ENCODE peak calls at places on chromosomes 7 and 10, in ten cellular contexts. O is neural progenitor cell, N is body of pancreas, S is lung, F is A549, Q is upper lobe of right lung, W is tibial nerve, X is astrocyte, E is fibroblast of lung, R is pancreas. D is an unnamed sample.

GRCh38 chr7:128839751-128840177 is 9.6 kb downstream of the FLNC start:
- DNase-seq in O (no peak), N (no peak), S (no peak), F (no peak), Q (peak; percentile 61), W (no peak), X (no peak), E (no peak), R (peak; percentile 46), D (no peak)

GRCh38 chr10:15141136-15142067 is 27.1 kb downstream of the NMT2 start:
- DNase-seq in O (peak; percentile 53), N (no peak), S (no peak), F (no peak), Q (no peak), W (no peak), X (peak; percentile 56), E (peak; percentile 56), R (no peak), D (no peak)

GRCh38 chr7:100947792-100948191 is 1.5 kb upstream of the MUC3A start:
- DNase-seq in O (no peak), N (no peak), S (no peak), F (no peak), Q (no peak), W (no peak), X (no peak), E (no peak), R (no peak), D (no peak)

GRCh38 chr7:95996886-95997285 is 224.5 kb downstream of the DYNC1I1 start:
- DNase-seq in O (no peak), N (no peak), S (no peak), F (no peak), Q (no peak), W (no peak), X (no peak), E (no peak), R (no peak), D (no peak)

GRCh38 chr10:78798976-78799730 is 269.6 kb upstream of the ZMIZ1 start:
- DNase-seq in O (no peak), N (no peak), S (no peak), F (no peak), Q (no peak), W (no peak), X (no peak), E (peak; percentile 13), R (no peak), D (no peak)

GRCh38 chr7:16847381-16847860 is 34.4 kb downstream of the AGR3 start:
- DNase-seq in O (no peak), N (peak; percentile 38), S (peak; percentile 56), F (peak; percentile 74), Q (peak; percentile 73), W (no peak), X (peak; percentile 64), E (peak; percentile 70), R (no peak), D (no peak)

GRCh38 chr7:140686921-140687320 is 9.6 kb upstream of the NDUFB2 start:
- DNase-seq in O (no peak), N (no peak), S (no peak), F (no peak), Q (no peak), W (no peak), X (no peak), E (no peak), R (no peak), D (no peak)

GRCh38 chr10:60536529-60537114 is 146.9 kb upstream of the ANK3 start:
- DNase-seq in O (no peak), N (no peak), S (no peak), F (no peak), Q (no peak), W (no peak), X (peak; percentile 89), E (peak; percentile 91), R (no peak), D (no peak)

GRCh38 chr10:1782841-1783240 is 45.5 kb upstream of the ADARB2 start:
- DNase-seq in O (no peak), N (no peak), S (no peak), F (no peak), Q (no peak), W (no peak), X (no peak), E (no peak), R (no peak), D (no peak)

GRCh38 chr10:131806646-131807317 is 94.0 kb upstream of the PPP2R2D start:
- DNase-seq in O (no peak), N (no peak), S (no peak), F (no peak), Q (no peak), W (no peak), X (no peak), E (no peak), R (no peak), D (no peak)

GRCh38 chr10:5589963-5590511 is 65.3 kb downstream of the CALML3 start:
- DNase-seq in O (no peak), N (no peak), S (no peak), F (peak; percentile 53), Q (peak; percentile 29), W (no peak), X (peak; percentile 82), E (peak; percentile 86), R (peak; percentile 20), D (peak; percentile 31)
- H3K4me1 ChIP-seq in O (peaks cover 44% of the 10 kb centered on the region), N (no peaks in the 10 kb centered on the region), S (peaks cover 6% of the 10 kb centered on the region), F (peaks cover 49% of the 10 kb centered on the region), Q (no peaks in the 10 kb centered on the region), W (no peaks in the 10 kb centered on the region), X (peaks cover 34% of the 10 kb centered on the region), E (no peaks in the 10 kb centered on the region), R (no peaks in the 10 kb centered on the region), D (no peaks in the 10 kb centered on the region)

DNA sequence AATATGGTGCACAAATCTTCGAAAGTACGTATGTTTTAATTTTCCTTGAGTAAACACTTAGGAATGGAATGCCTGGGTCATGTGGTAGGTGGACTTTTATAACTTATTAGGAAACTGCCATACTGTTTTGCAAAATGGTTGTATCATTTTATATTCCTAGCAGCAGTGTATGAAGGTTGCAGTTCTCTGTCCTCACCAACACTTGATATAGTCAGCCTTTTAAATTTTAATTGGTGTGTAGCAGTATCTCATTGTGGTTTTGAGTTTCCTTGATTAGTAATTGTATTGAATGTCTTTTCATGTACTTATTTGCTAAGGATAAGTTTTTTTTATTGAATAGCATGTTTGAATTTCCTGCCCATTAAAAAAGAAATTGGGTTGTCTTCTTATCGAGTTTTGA is 926 bp upstream of the PCBD1 start:
- DNase-seq in O (no peak), N (no peak), S (no peak), F (no peak), Q (no peak), W (no peak), X (no peak), E (no peak), R (no peak), D (no peak)
- H3K4me3 ChIP-seq in O (peak overlapping the region; percentile 58), N (no peak overlapping the region), S (no peak overlapping the region), F (no peak overlapping the region), Q (no peak overlapping the region), W (no peak overlapping the region), X (no peak overlapping the region), E (no peak overlapping the region), R (no peak overlapping the region), D (no peak overlapping the region)

GRCh38 chr7:135683609-135684008 is 21.3 kb downstream of the STMP1 start:
- DNase-seq in O (no peak), N (no peak), S (no peak), F (no peak), Q (no peak), W (no peak), X (no peak), E (no peak), R (no peak), D (no peak)

GRCh38 chr7:135682191-135682590 is 19.9 kb downstream of the STMP1 start:
- DNase-seq in O (no peak), N (no peak), S (no peak), F (no peak), Q (no peak), W (no peak), X (no peak), E (no peak), R (no peak), D (no peak)

GRCh38 chr7:135684699-135685098 is 22.4 kb downstream of the STMP1 start:
- DNase-seq in O (no peak), N (no peak), S (no peak), F (no peak), Q (no peak), W (no peak), X (no peak), E (no peak), R (no peak), D (no peak)

GRCh38 chr7:135685306-135686084 is 23.2 kb downstream of the STMP1 start:
- DNase-seq in O (no peak), N (no peak), S (no peak), F (no peak), Q (no peak), W (no peak), X (peak; percentile 31), E (peak; percentile 49), R (no peak), D (no peak)

GRCh38 chr7:135684134-135684533 is 21.8 kb downstream of the STMP1 start:
- DNase-seq in O (no peak), N (no peak), S (no peak), F (no peak), Q (no peak), W (no peak), X (peak; percentile 49), E (peak; percentile 65), R (no peak), D (no peak)
- H3K27ac ChIP-seq in O (no peak overlapping the region), N (no peak overlapping the region), S (no peak overlapping the region), F (no peak overlapping the region), Q (no peak overlapping the region), W (no peak overlapping the region), X (no peak overlapping the region), E (no peak overlapping the region), R (no peak overlapping the region), D (no peak overlapping the region)

GRCh38 chr10:71620642-71621041 is 98.9 kb downstream of the C10orf105 start:
- DNase-seq in O (no peak), N (no peak), S (no peak), F (no peak), Q (no peak), W (peak; percentile 20), X (no peak), E (no peak), R (no peak), D (no peak)

GRCh38 chr10:71615538-71616329 is 103.8 kb downstream of the C10orf105 start:
- DNase-seq in O (no peak), N (no peak), S (no peak), F (no peak), Q (no peak), W (no peak), X (no peak), E (no peak), R (no peak), D (no peak)

GRCh38 chr10:71618598-71618997 is 101.0 kb downstream of the C10orf105 start:
- DNase-seq in O (no peak), N (no peak), S (no peak), F (no peak), Q (no peak), W (no peak), X (no peak), E (no peak), R (no peak), D (no peak)

GRCh38 chr10:71616817-71617654 is 102.5 kb downstream of the C10orf105 start:
- DNase-seq in O (no peak), N (no peak), S (no peak), F (no peak), Q (no peak), W (no peak), X (no peak), E (no peak), R (no peak), D (no peak)

GRCh38 chr10:71618176-71618575 is 101.4 kb downstream of the C10orf105 start:
- DNase-seq in O (no peak), N (no peak), S (no peak), F (no peak), Q (no peak), W (no peak), X (no peak), E (no peak), R (no peak), D (no peak)
- H3K4me1 ChIP-seq in O (peaks cover 25% of the 10 kb centered on the region), N (peaks cover 16% of the 10 kb centered on the region), S (peaks cover 5% of the 10 kb centered on the region), F (peaks cover 15% of the 10 kb centered on the region), Q (peaks cover 28% of the 10 kb centered on the region), W (peaks cover 7% of the 10 kb centered on the region), X (peaks cover 17% of the 10 kb centered on the region), E (peaks cover 12% of the 10 kb centered on the region), R (no peaks in the 10 kb centered on the region), D (peaks cover 1% of the 10 kb centered on the region)